ENCODE peak calls at places on chromosomes 2 and 18, in five cellular contexts. A is H9, H is neuronal stem cell, I is mesenchymal stem cell, C is H1. T is an unnamed sample.

GRCh38 chr2:128315829-128316776 is 2.6 kb downstream of the HS6ST1 start:
- DNase-seq in H (no peak), A (no peak), I (peak), C (peak), T (no peak)

GRCh38 chr2:20232837-20233207 is 7.9 kb upstream of the SDC1 start:
- DNase-seq in H (no peak), C (peak), I (no peak), A (no peak), T (peak)

GRCh38 chr18:12036201-12036751 is 55.0 kb downstream of the IMPA2 start:
- DNase-seq in I (no peak), A (no peak), C (peak), H (no peak), T (no peak)

GRCh38 chr2:159968282-159968900 is 94.0 kb downstream of the PLA2R1 start:
- DNase-seq in A (peak), H (peak), C (no peak), I (peak), T (peak)

GRCh38 chr2:84495539-84496146 is 20.7 kb upstream of the DNAH6 start:
- DNase-seq in I (peak), H (peak), A (no peak), C (no peak), T (no peak)

GRCh38 chr2:237731663-237732062 is 66.9 kb upstream of the RBM44 start:
- DNase-seq in I (peak), H (no peak), C (no peak), A (no peak), T (peak)

GRCh38 chr2:84486436-84487115 is 27.5 kb upstream of the SUCLG1 start:
- DNase-seq in C (no peak), A (no peak), H (no peak), I (no peak), T (no peak)

GRCh38 chr18:79458131-79458838 is 62.6 kb downstream of the NFATC1 start:
- DNase-seq in C (no peak), H (peak), A (no peak), I (peak), T (peak)

GRCh38 chr2:216474925-216475670 is 23.5 kb upstream of the RPL37A start:
- DNase-seq in A (no peak), C (no peak), H (no peak), I (no peak), T (no peak)

GRCh38 chr2:230777681-230778080 is 65.0 kb downstream of the CAB39 start:
- DNase-seq in I (peak), C (no peak), H (no peak), A (no peak), T (peak)

GRCh38 chr2:10372195-10372861 is 69.6 kb downstream of the HPCAL1 start:
- DNase-seq in C (no peak), H (no peak), A (no peak), I (no peak), T (no peak)

GRCh38 chr18:42931501-42931900 is 184.0 kb downstream of the RIT2 start:
- DNase-seq in I (peak), A (no peak), C (no peak), H (no peak), T (no peak)

GRCh38 chr2:232852676-232853075 is 17.4 kb upstream of the SNORC start:
- DNase-seq in I (no peak), C (no peak), H (no peak), A (no peak), T (no peak)

GRCh38 chr2:10303174-10303633 is 500 bp downstream of the HPCAL1 start:
- DNase-seq in A (no peak), C (no peak), I (peak), H (no peak), T (no peak)

GRCh38 chr2:152573168-152573567 is 144.1 kb downstream of the PRPF40A start:
- DNase-seq in H (no peak), C (no peak), I (peak), A (no peak), T (peak)

GRCh38 chr2:160388464-160389263 is 104.9 kb downstream of the RBMS1 start:
- DNase-seq in A (no peak), H (no peak), C (no peak), I (no peak), T (no peak)

GRCh38 chr2:75844651-75845050 is 133.9 kb upstream of the GCFC2 start:
- DNase-seq in A (no peak), I (no peak), C (no peak), H (no peak), T (peak)

GRCh38 chr2:4134881-4135565 is 431.6 kb downstream of the DCDC2C start:
- DNase-seq in A (no peak), H (no peak), I (no peak), C (no peak), T (no peak)

GRCh38 chr2:207282916-207283315 is 117.2 kb upstream of the KLF7 start:
- DNase-seq in H (no peak), C (no peak), I (peak), A (no peak), T (no peak)

GRCh38 chr2:201779996-201780673 is 598 bp downstream of the ALS2 start:
- DNase-seq in I (peak), C (no peak), A (no peak), H (no peak), T (no peak)

GRCh38 chr2:85266424-85267041 is 61.3 kb downstream of the TGOLN2 start:
- DNase-seq in H (peak), A (peak), C (peak), I (no peak), T (peak)

GRCh38 chr2:148350211-148350610 is 294.3 kb upstream of the EPC2 start:
- DNase-seq in A (no peak), I (no peak), C (no peak), H (no peak), T (no peak)

DNA sequence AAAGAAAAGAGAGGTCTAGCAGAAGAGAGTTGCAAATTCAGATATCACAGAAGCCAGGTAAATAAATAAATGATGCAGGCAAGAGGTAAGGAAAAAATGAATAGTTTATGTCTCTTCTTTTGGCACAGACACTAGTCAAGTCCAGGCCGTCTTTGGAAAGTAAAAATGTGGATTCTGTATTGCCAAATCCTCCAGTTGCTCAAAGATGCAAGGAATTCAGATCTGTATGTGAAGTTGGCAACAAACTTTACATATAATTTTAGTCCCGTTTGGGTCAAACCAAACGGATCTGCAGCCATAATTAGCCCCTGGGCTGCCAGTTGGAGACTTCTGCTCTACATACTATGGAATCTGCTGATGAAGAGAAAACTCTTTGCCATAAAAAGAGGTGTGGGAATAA is 200.5 kb upstream of the RND3 start:
- DNase-seq in C (no peak), I (no peak), H (no peak), A (no peak), T (peak)
- H2BK120ac ChIP-seq in C (no peak), I (no peak), H (no peak), A (no peak), T (no peak)

DNA sequence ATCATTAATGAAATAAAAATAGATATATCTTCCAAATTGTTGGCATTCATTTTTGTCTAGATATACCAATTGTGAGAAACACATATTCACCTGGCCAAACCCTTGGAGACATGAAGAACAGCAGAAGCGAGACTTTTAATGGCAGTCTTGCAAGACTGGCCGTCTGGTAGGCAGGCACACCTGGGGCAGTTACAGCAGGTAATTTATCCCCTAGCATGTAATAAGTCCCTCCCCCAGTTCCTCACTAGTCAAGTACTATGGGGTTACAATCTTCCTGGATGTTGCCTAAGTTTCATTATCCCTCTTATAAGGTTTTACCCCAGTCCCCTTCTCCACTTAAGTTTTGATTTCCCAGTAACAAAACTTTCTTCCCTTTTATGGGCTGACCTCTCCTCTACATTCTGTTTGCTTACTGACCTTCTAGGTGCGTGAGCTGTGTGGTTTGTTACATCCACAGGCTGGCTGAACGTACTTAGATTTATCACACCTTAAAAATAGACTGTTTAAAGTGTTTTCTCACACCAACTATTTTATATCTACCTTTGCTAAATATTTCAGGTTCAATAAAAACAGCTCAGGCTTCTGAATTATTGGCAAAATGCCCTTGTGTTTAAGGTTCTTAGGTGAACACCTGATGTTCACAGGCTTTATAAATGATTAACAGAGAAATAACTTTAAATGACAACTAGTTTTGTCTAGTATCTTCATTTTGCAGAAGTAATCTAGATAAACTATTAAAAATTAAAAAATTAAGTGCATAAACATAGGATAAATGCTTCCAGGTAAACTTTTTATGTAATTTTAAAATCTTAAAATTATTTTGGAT is 365.0 kb upstream of the TFPI start:
- DNase-seq in A (no peak), C (no peak), I (no peak), H (no peak), T (no peak)
- H2BK12ac ChIP-seq in A (no peak), C (no peak), I (no peak), H (no peak), T (no peak)

GRCh38 chr2:47265751-47266231 is 110.7 kb upstream of the STPG4 start:
- DNase-seq in A (no peak), H (no peak), C (no peak), I (peak), T (no peak)

GRCh38 chr2:47265158-47265557 is 110.0 kb upstream of the STPG4 start:
- DNase-seq in H (no peak), I (no peak), A (no peak), C (no peak), T (no peak)

GRCh38 chr2:47262657-47263056 is 107.5 kb upstream of the STPG4 start:
- DNase-seq in C (no peak), I (no peak), H (no peak), A (no peak), T (no peak)

GRCh38 chr2:47264686-47265085 is 109.6 kb upstream of the STPG4 start:
- DNase-seq in H (no peak), I (no peak), C (no peak), A (no peak), T (no peak)

DNA sequence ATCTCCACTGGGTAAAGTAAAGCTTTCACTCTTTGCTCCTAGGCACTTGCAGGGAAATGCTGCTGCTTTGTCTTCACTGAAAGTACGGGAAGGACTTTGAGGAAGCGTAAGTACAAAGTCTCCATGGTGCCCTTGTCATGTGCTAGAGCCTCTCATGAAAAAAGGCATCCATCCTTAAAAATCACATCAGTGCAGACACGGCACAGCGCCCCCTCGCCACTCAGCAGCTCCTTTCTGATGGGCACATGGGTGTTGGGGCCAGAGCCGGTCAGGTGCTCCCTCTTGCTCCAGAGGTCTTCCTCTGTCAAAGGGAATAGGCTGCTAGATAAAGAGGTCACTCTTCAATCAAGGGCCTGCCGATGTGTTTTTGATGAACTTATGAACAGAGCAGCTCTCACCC is 109.1 kb upstream of the STPG4 start:
- DNase-seq in A (peak), I (no peak), C (peak), H (no peak), T (no peak)
- H2AFZ ChIP-seq in A (no peak), I (no peak), C (peak), H (peak), T (no peak)

DNA sequence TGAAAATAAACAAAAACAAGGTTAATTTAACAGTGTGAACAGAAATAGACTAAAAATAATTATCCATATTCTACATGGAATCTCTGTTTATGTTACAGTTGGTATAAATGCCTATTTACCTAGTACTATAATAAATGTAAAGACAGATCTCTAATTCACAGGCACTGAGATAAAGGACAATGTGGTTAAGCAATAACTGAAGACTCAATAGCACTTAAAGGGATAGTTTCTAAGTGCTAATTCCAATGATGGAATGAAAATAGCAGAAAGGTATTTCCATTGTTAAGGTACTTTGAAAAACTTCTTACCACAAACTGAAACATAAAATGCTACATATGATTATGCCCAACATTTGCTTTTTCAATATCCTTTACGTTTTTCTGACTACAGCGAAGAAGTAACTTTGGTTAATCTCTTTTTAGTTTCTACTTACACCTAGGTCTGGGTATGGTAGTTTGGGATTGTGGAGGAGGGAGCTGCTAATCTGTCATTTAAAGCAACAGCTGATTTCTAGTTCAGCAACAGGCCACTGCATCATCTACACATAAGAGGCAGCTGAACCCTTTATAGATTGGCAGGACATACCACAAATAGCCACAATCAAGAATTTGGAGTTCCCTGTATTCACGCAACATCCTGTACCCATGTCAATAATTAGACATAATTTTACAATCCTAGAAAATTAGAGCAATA is 27.2 kb downstream of the MAP4K3 start:
- DNase-seq in C (no peak), H (no peak), A (no peak), I (no peak), T (peak)
- H2BK120ac ChIP-seq in C (no peak), H (no peak), A (no peak), I (no peak), T (no peak)

GRCh38 chr2:71336802-71337201 is 5.2 kb downstream of the ZNF638 start:
- DNase-seq in I (peak), A (no peak), H (no peak), C (no peak), T (peak)

GRCh38 chr2:71336384-71336783 is 4.8 kb downstream of the ZNF638 start:
- DNase-seq in I (no peak), C (no peak), A (no peak), H (no peak), T (no peak)

GRCh38 chr2:71340176-71340575 is 8.6 kb downstream of the ZNF638 start:
- DNase-seq in I (no peak), H (no peak), A (no peak), C (no peak), T (no peak)

GRCh38 chr2:71339685-71340084 is 8.1 kb downstream of the ZNF638 start:
- DNase-seq in H (no peak), C (no peak), I (no peak), A (no peak), T (no peak)

GRCh38 chr2:71337776-71338175 is 6.2 kb downstream of the ZNF638 start:
- DNase-seq in H (no peak), C (no peak), A (no peak), I (no peak), T (no peak)
- H2BK12ac ChIP-seq in H (no peak), C (no peak), A (no peak), I (no peak), T (no peak)

DNA sequence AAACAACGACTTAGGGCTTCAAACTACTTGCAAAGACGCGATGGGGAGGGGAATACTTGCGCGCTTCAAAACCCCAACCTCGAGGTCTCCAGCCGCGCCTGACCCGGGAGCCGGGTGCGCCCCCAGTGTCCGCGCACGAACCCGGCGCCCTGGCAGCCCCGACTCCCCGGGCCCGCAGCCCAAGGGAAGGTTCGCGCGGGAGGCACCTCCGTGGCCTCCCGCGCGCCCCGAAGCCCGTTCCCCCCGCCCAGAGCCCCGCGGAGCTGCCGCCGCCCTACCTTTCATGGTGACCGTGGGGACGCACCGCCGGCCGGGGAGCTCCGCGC is 308 bp downstream of the COLEC12 start:
- DNase-seq in I (no peak), H (peak), C (no peak), A (peak), T (no peak)
- H2AFZ ChIP-seq in I (no peak), H (peak), C (peak), A (no peak), T (no peak)

DNA sequence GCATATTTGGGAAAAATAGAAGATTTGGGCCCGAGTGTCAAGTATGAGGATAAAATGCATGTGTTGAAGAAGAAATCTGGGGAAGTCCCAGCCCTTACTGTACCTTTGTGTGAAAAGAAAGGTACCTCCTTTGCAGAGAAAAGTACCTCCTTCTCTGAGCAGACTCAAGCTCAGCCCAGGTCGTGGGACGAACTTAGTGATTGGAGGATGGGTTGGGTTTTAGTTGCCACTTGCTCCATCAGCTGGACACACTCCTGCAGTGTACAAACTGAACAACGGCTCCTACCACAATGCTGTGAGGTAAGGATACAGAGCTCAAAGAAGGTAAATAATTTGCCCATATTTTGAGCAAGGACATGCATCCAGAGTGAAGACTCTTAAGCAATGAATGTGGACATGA is 49.9 kb upstream of the IL1RL1 start:
- DNase-seq in H (no peak), I (no peak), A (no peak), C (no peak), T (no peak)
- H2BK120ac ChIP-seq in H (no peak), I (no peak), A (no peak), C (no peak), T (no peak)

T was measured in trophoblast cell.